ENCODE peak calls at places on chromosomes 1 and 21, in four cellular contexts. Q is breast epithelium, F is sigmoid colon, R is GM12878. S is an unnamed sample.

GRCh38 chr1:158095737-158096335 is 84.9 kb upstream of the CD1D start:
- DNase-seq in Q (no peak), F (no peak), R (no peak), S (peak; percentile 29)

GRCh38 chr1:2109581-2110021 is 59.4 kb downstream of the PRKCZ start:
- DNase-seq in Q (no peak), F (no peak), R (no peak), S (no peak)

GRCh38 chr1:17089496-17089895 is 29.8 kb downstream of the PADI2 start:
- DNase-seq in Q (no peak), F (no peak), R (no peak), S (no peak)

GRCh38 chr1:85605519-85606413 is 25.2 kb downstream of the CCN1 start:
- DNase-seq in Q (no peak), F (no peak), R (no peak), S (no peak)

GRCh38 chr1:196412326-196412725 is 195.9 kb downstream of the KCNT2 start:
- DNase-seq in Q (no peak), F (no peak), R (no peak), S (no peak)

GRCh38 chr1:204461331-204462228 is 33.0 kb downstream of the PIK3C2B start:
- DNase-seq in Q (no peak), F (no peak), R (peak; percentile 57), S (no peak)

GRCh38 chr1:2038229-2038628 is 12.0 kb upstream of the PRKCZ start:
- DNase-seq in Q (no peak), F (no peak), R (no peak), S (no peak)

GRCh38 chr1:248914982-248915381 is 8.9 kb downstream of the PGBD2 start:
- DNase-seq in Q (no peak), F (no peak), R (no peak), S (no peak)

GRCh38 chr1:92503926-92504750 is 17.4 kb upstream of the GFI1 start:
- DNase-seq in Q (no peak), F (no peak), R (no peak), S (no peak)

GRCh38 chr1:235253219-235253640 is 74.7 kb downstream of the ARID4B start:
- DNase-seq in Q (no peak), F (peak; percentile 80), R (no peak), S (peak; percentile 60)

GRCh38 chr1:57024855-57025254 is 59.0 kb upstream of the C8B start:
- DNase-seq in Q (no peak), F (no peak), R (no peak), S (no peak)

GRCh38 chr21:30227633-30228404 is 11.9 kb upstream of the CLDN8 start:
- DNase-seq in Q (no peak), F (no peak), R (no peak), S (no peak)

GRCh38 chr1:224203243-224204016 is 20.4 kb downstream of the DEGS1 start:
- DNase-seq in Q (no peak), F (peak; percentile 70), R (peak; percentile 70), S (peak; percentile 34)

GRCh38 chr1:204574856-204575145 is 58.6 kb downstream of the MDM4 start:
- DNase-seq in Q (no peak), F (peak; percentile 82), R (no peak), S (peak; percentile 36)

GRCh38 chr1:212242288-212242984 is 42.8 kb upstream of the PPP2R5A start:
- DNase-seq in Q (no peak), F (no peak), R (no peak), S (no peak)

GRCh38 chr1:236904874-236905741 is 99.1 kb downstream of the MT1HL1 start:
- DNase-seq in Q (no peak), F (no peak), R (no peak), S (no peak)

GRCh38 chr1:70948618-70949017 is 99.0 kb downstream of the PTGER3 start:
- DNase-seq in Q (no peak), F (no peak), R (no peak), S (no peak)

GRCh38 chr1:39832294-39832693 is 43.6 kb upstream of the BMP8B start:
- DNase-seq in Q (no peak), F (no peak), R (no peak), S (no peak)
- TF ChIP-seq POLR2AphosphoS5 in Q (no peak), F (no peak), R (no peak), S (no peak)

GRCh38 chr1:25567710-25568089 is 24.3 kb downstream of the LDLRAP1 start:
- DNase-seq in Q (no peak), F (peak; percentile 80), R (no peak), S (no peak)
- TF ChIP-seq POLR2A in Q (no peak), F (no peak), R (no peak), S (no peak)

GRCh38 chr1:203186446-203187305 is at the start of gene CHI3L1:
- DNase-seq in Q (no peak), F (peak; percentile 64), R (no peak), S (peak; percentile 19)

GRCh38 chr1:203187306-203188264 is 1.1 kb upstream of the CHI3L1 start:
- DNase-seq in Q (no peak), F (peak; percentile 56), R (no peak), S (no peak)

GRCh38 chr1:203189951-203190352 is 3.4 kb upstream of the CHI3L1 start:
- DNase-seq in Q (no peak), F (peak; percentile 40), R (no peak), S (no peak)

GRCh38 chr1:203190949-203191348 is 4.4 kb upstream of the CHI3L1 start:
- DNase-seq in Q (no peak), F (no peak), R (no peak), S (no peak)

GRCh38 chr1:203188686-203189232 is 2.3 kb upstream of the CHI3L1 start:
- DNase-seq in Q (no peak), F (peak; percentile 3), R (no peak), S (no peak)
- H3K27ac ChIP-seq in Q (peak overlapping the region; percentile 93), F (no peak overlapping the region), R (no peak overlapping the region), S (no peak overlapping the region)

DNA sequence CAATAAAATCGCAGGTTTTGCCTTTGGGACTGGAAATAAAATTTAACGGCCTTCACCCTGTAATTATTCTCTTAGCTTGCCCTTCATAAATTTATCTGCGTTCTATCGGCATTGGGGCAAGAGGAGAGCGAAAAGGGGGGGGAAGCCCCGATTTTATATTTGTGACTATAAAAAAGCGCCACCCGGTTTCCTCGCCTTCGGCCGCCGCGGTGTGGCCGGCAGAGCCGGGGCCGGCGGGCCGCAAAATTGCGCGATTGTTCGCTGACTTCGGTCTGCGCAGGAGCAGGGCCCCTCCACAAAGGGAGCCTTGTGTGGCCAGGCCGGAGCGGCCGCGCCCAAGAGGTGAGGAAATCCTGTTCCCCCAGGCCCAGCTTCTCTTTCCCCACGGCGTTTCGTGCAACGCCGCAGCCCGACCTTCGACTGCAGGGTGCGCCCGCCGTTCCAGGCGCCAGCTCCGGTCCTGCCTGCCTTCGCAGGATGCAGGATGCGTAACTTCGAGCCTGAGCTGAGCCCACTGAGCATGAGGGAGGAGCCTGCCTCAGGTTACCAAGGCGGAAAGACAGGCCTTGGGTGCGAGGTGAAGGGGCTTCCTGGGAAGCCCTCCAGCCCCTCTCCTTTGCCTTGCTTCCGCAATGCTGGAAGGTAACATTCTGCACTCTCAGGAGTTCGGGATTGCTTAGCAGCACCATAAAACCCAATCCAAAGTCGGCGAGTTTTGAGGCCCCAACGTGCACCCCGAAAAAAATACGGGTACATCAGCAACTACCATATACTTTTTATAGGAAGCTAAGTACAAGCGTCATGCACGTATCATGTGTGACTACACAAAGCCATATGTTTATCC is 4.9 kb upstream of the TBX15 start:
- DNase-seq in Q (no peak), F (no peak), R (no peak), S (no peak)
- TF ChIP-seq POLR2AphosphoS5 in Q (no peak), F (no peak), R (no peak), S (no peak)

GRCh38 chr1:77218477-77219165 is 609 bp downstream of the PIGK start:
- DNase-seq in Q (no peak), F (no peak), R (no peak), S (no peak)

GRCh38 chr1:77220687-77221463 is 1.6 kb upstream of the PIGK start:
- DNase-seq in Q (no peak), F (no peak), R (no peak), S (no peak)

GRCh38 chr1:77222496-77222895 is 3.3 kb upstream of the PIGK start:
- DNase-seq in Q (no peak), F (no peak), R (no peak), S (no peak)

GRCh38 chr1:77219166-77219887 is at the start of gene PIGK:
- DNase-seq in Q (peak; percentile 88), F (peak; percentile 91), R (peak; percentile 62), S (peak; percentile 93)
- TF ChIP-seq POLR2A in Q (no peak), F (no peak), R (peak; percentile 96), S (no peak)

DNA sequence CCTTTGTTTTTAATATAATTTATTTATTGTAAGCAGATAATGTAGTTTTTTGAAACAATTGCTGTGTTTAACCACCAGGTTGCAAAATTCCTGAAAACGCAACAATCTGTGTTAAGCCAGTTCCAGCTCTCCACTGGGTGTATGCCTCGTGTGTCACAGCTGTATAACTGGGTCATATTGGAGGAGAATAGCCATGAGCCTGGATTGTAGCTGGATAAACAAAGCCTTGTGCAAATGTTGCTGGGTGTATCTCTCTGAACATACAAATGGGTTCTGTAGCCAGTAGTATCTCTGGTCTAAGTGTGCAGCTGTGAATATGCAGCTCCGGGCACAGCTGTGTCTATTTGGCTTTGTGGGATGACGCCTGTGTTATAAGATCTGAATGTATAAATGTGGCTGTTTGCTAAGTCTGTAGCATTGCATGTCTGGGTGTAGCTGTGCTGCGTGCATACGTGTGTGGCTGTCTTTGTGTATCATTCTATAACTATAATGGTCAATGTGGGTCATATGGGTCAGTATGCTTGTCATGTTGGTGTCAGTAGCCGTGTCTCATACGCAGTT is 2.7 kb downstream of the TCEA3 start:
- DNase-seq in Q (no peak), F (peak; percentile 77), R (no peak), S (peak; percentile 42)
- H3K27ac ChIP-seq in Q (peak overlapping the region; percentile 74), F (peak overlapping the region; percentile 89), R (no peak overlapping the region), S (peak overlapping the region; percentile 95)

GRCh38 chr1:115910231-115910630 is 66.1 kb upstream of the SLC22A15 start:
- DNase-seq in Q (no peak), F (no peak), R (no peak), S (no peak)

GRCh38 chr1:115906627-115907026 is 65.7 kb upstream of the NHLH2 start:
- DNase-seq in Q (no peak), F (no peak), R (no peak), S (no peak)

GRCh38 chr1:115907092-115907491 is 66.2 kb upstream of the NHLH2 start:
- DNase-seq in Q (no peak), F (no peak), R (no peak), S (no peak)

GRCh38 chr1:115911298-115911697 is 65.0 kb upstream of the SLC22A15 start:
- DNase-seq in Q (no peak), F (no peak), R (no peak), S (no peak)

GRCh38 chr1:115908565-115909334 is 67.6 kb upstream of the SLC22A15 start:
- DNase-seq in Q (no peak), F (no peak), R (no peak), S (no peak)
- TF ChIP-seq POLR2AphosphoS5 in Q (no peak), F (no peak), R (no peak), S (no peak)

S was measured in transverse colon.